ENCODE peak calls at places on chromosomes 2 and 18, in five cellular contexts. X, K, I, G and V are unnamed samples.

GRCh38 chr2:36526216-36526615 is 71.8 kb downstream of the FEZ2 start:
- DNase-seq in X (no peak), K (no peak), I (no peak), G (no peak), V (no peak)

GRCh38 chr18:9323750-9324445 is 10.7 kb upstream of the TWSG1 start:
- DNase-seq in X (no peak), K (no peak), I (no peak), G (no peak), V (peak)

GRCh38 chr2:42796427-42797248 is 4.3 kb upstream of the HAAO start:
- DNase-seq in X (no peak), K (no peak), I (no peak), G (no peak), V (no peak)

GRCh38 chr2:172680595-172681176 is 55.0 kb upstream of the RAPGEF4 start:
- DNase-seq in X (no peak), K (no peak), I (no peak), G (no peak), V (no peak)

GRCh38 chr18:79507076-79507545 is 111.4 kb downstream of the NFATC1 start:
- DNase-seq in X (no peak), K (no peak), I (no peak), G (no peak), V (no peak)

GRCh38 chr2:220654322-220654721 is 917.8 kb downstream of the EPHA4 start:
- DNase-seq in X (no peak), K (no peak), I (no peak), G (no peak), V (no peak)

GRCh38 chr2:218983263-218983970 is 1.6 kb downstream of the FEV start:
- DNase-seq in X (no peak), K (no peak), I (no peak), G (no peak), V (no peak)

GRCh38 chr2:20567159-20567925 is 83.6 kb downstream of the HS1BP3 start:
- DNase-seq in X (no peak), K (peak), I (no peak), G (peak), V (no peak)

GRCh38 chr2:40511661-40512213 is 59.8 kb upstream of the SLC8A1 start:
- DNase-seq in X (no peak), K (no peak), I (no peak), G (no peak), V (peak)

GRCh38 chr2:104412384-104412783 is 441.5 kb upstream of the POU3F3 start:
- DNase-seq in X (no peak), K (no peak), I (no peak), G (no peak), V (no peak)

GRCh38 chr18:12922266-12922665 is 25.5 kb upstream of the SEH1L start:
- DNase-seq in X (no peak), K (no peak), I (no peak), G (no peak), V (no peak)

GRCh38 chr2:152189622-152190495 is 14.3 kb upstream of the STAM2 start:
- DNase-seq in X (peak), K (peak), I (no peak), G (no peak), V (peak)

GRCh38 chr2:128329607-128330006 is 10.9 kb upstream of the HS6ST1 start:
- DNase-seq in X (no peak), K (no peak), I (no peak), G (no peak), V (no peak)

GRCh38 chr18:36476433-36476832 is 178.9 kb downstream of the FHOD3 start:
- DNase-seq in X (no peak), K (no peak), I (no peak), G (no peak), V (no peak)
- H2BK12ac ChIP-seq in X (no peak), K (no peak), I (no peak), G (no peak), V (no peak)

DNA sequence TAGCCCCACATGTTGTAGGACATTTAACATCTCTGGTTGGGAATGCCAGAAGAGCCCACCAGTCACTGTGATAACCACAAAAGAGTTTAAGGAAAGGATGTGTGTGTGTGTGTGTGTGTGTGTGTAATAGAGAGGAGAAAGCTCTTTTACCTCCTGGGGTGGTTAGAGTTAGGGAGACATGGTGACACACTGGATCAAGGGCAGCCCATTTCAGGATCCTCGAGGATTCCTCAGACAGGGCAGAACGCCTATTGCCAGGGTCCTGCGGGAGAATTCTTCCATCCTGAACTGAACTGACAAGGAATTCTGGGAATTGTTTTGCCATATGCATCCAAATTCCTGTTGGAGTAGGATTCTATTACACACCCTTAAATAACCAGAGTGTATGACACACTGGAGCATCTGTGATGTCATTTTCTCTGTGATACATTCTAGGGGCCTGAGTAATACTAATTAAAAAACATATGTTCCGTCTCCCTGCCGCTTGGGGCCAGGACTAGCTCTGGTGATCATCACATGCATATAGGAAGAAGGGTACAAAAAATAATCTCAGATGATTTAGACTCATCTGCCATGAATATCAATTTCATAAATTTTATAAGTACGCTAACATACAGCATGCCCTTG is 156.4 kb upstream of the MMADHC start:
- DNase-seq in X (peak), K (no peak), I (no peak), G (no peak), V (peak)
- H2BK12ac ChIP-seq in X (no peak), K (no peak), I (no peak), G (no peak), V (peak)

DNA sequence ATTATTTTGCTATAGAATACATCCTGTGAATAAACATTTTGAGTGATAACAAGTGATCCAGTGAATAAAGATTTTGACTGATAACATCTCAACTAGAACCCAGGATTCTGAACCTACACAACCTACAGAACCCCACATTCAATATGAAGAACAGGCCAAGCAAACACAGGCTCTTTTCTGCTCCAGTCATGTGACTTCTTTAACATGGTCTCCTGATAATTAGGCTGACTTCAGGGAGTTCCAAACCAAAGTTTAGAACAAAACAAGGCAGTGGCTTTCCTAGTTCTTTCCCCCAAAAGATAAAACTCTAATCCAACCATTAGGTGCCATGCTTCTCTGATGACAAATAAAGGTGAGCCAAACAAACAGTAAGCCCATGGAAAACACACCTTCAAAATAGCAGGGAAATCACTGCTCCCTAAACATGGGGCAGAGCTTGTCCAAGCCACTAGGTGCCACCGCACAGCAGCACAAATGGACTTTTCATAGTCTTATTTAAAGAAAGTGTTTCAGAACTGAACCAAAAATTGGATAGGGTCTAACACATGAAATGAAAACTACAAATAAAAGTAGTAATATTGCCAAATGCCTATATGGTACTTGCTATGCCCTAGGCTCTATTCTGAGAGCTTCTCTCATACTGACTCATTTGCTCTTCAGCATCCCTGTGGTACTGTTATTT is 95.3 kb downstream of the EVA1A start:
- DNase-seq in X (no peak), K (no peak), I (no peak), G (no peak), V (peak)
- H2BK12ac ChIP-seq in X (no peak), K (no peak), I (no peak), G (no peak), V (no peak)

DNA sequence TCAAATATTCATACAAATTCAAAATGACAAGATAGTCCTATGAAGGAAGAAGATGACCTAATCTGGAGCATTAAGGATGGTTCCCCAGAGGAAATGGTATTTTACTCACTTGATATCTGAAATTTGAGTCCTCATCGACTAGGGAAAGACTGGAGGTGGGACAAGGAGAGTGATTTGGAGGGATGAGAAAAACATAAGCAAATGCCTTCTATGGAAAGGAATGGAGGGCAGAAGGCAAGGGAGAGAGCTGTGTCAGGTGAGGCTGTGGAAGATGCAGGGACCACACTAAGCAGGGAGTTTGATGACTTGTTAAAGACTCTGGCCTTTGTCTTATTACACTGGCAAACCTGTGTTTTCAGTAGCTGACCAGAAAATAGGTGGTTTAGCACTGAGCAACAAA is 38.4 kb downstream of the CALCRL start:
- DNase-seq in X (no peak), K (no peak), I (no peak), G (no peak), V (no peak)
- H2BK12ac ChIP-seq in X (no peak), K (no peak), I (peak), G (no peak), V (no peak)

DNA sequence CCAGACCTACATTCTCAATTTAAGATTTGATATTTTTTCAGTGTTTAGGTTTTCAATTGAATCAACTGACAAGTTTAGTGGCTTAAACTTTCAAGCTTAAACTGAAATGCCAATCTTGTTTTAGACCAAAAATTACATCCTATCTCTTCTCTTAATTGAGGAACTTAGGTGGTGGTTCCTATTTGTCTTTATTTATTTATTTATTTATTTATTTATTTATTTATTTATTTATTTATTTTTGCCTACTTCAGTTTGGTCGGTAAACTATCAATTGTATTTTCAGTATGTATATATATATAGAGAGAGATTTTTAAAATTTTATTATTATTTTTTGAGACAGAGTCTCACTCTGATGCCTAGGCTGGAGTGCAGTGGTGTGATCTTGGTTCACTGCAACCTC is 68.1 kb downstream of the NEDD4L start:
- DNase-seq in X (no peak), K (no peak), I (no peak), G (no peak), V (no peak)
- H2BK12ac ChIP-seq in X (no peak), K (no peak), I (no peak), G (no peak), V (no peak)

GRCh38 chr2:210188190-210188589 is 17.0 kb upstream of the KANSL1L start:
- DNase-seq in X (no peak), K (no peak), I (no peak), G (no peak), V (no peak)

GRCh38 chr2:210190345-210190744 is 19.1 kb upstream of the KANSL1L start:
- DNase-seq in X (no peak), K (no peak), I (no peak), G (no peak), V (no peak)

GRCh38 chr2:210195066-210195852 is 24.1 kb upstream of the KANSL1L start:
- DNase-seq in X (peak), K (no peak), I (no peak), G (no peak), V (peak)

GRCh38 chr2:210188755-210189154 is 17.5 kb upstream of the KANSL1L start:
- DNase-seq in X (peak), K (no peak), I (no peak), G (no peak), V (no peak)

DNA sequence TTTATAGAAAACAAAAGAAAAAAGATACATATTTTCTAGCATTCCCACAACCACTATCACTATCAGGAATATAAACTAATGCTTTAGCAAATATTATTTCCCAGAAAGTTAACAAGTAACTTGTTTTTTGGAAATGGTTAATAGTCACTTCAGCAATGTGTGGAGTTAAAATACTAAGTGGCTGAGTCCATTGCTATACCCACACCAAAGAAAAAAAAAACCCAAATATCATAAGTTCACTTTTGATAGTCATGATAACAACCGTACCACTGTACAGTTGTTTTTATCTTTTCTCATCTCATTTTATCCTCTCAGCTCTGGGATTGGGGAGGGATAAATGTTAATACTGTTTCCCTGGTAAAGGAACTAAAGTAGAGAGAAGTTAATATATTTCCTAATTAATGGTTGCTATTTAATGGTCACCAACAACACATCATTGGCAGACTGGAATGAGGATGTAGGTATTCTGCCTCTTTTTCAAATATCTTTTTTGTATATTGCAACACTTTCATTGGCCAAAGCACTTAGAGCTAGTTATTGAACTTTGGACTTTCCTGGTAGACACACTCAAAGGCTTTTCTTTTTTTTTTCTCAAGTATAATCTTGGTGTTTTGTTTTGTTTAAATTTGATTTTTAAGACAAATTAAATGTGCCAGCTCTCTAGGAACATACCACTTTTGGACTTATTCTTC is 18.4 kb upstream of the KANSL1L start:
- DNase-seq in X (no peak), K (no peak), I (no peak), G (no peak), V (no peak)
- H2BK12ac ChIP-seq in X (no peak), K (no peak), I (no peak), G (no peak), V (no peak)

GRCh38 chr2:27290571-27290970 is 8.3 kb downstream of the TRIM54 start:
- DNase-seq in X (no peak), K (no peak), I (no peak), G (no peak), V (no peak)
- H2BK12ac ChIP-seq in X (no peak), K (no peak), I (no peak), G (no peak), V (no peak)